ENCODE peak calls at places on chromosomes 4 and X, in nine cellular contexts. A, L, U, X, M, K, C, H and R are unnamed samples.

GRCh38 chr4:42643685-42644084 is 13.2 kb downstream of the ATP8A1 start:
- DNase-seq in H (no peak), K (no peak), M (no peak), A (no peak), L (no peak), X (peak; percentile 1), C (no peak), U (no peak), R (no peak)

GRCh38 chr4:123256901-123257300 is 139.7 kb upstream of the SPRY1 start:
- DNase-seq in H (no peak), L (no peak), A (peak; percentile 12), X (no peak), U (no peak), M (no peak), K (no peak), C (no peak), R (no peak)

GRCh38 chr4:6753103-6753560 is 29.4 kb upstream of the KIAA0232 start:
- DNase-seq in A (no peak), H (no peak), C (no peak), U (no peak), K (no peak), M (no peak), X (peak; percentile 80), L (no peak), R (no peak)

GRCh38 chr4:22179124-22179874 is 230.7 kb upstream of the KCNIP4 start:
- DNase-seq in X (no peak), C (peak; percentile 46), U (no peak), A (peak; percentile 98), M (no peak), L (peak; percentile 78), H (no peak), K (no peak), R (no peak)

GRCh38 chr4:92566284-92566683 is 262.5 kb downstream of the GRID2 start:
- DNase-seq in K (no peak), A (no peak), C (no peak), U (no peak), X (no peak), L (no peak), M (no peak), H (no peak), R (no peak)

GRCh38 chr4:180923476-180923875 is 1319.7 kb upstream of the TENM3 start:
- DNase-seq in A (peak; percentile 94), M (no peak), C (peak; percentile 12), L (peak; percentile 11), X (no peak), H (no peak), K (no peak), U (no peak), R (no peak)

GRCh38 chr4:115687356-115687755 is 573.9 kb upstream of the NDST4 start:
- DNase-seq in M (no peak), K (no peak), H (no peak), L (peak; percentile 38), U (no peak), A (no peak), X (no peak), C (no peak), R (no peak)

GRCh38 chr4:40333921-40334352 is 1.2 kb upstream of the CHRNA9 start:
- DNase-seq in K (no peak), A (peak; percentile 79), M (no peak), U (no peak), C (peak; percentile 77), L (peak; percentile 82), X (no peak), H (no peak), R (no peak)

GRCh38 chr4:27084685-27085356 is 224.2 kb downstream of the STIM2 start:
- DNase-seq in X (no peak), A (peak; percentile 9), H (no peak), L (no peak), K (peak; percentile 28), M (no peak), C (peak; percentile 21), U (no peak), R (no peak)

GRCh38 chr4:188959424-188959823 is 820.2 kb downstream of the TRIML1 start:
- DNase-seq in U (no peak), M (no peak), A (no peak), K (no peak), H (no peak), C (no peak), L (no peak), X (no peak), R (no peak)

GRCh38 chr4:2862528-2862927 is 18.9 kb downstream of the ADD1 start:
- DNase-seq in K (no peak), A (peak; percentile 42), M (no peak), L (no peak), C (no peak), X (no peak), H (no peak), U (no peak), R (no peak)

GRCh38 chr4:1305781-1306455 is 16.2 kb downstream of the MAEA start:
- DNase-seq in A (no peak), U (no peak), M (peak; percentile 22), L (no peak), K (no peak), X (no peak), H (no peak), C (no peak), R (peak; percentile 41)

GRCh38 chr4:36348403-36348938 is 67.1 kb downstream of the DTHD1 start:
- DNase-seq in C (no peak), L (no peak), U (no peak), A (no peak), H (no peak), M (peak; percentile 13), K (no peak), X (no peak), R (no peak)

GRCh38 chr4:183504930-183505555 is at the start of gene ING2:
- DNase-seq in A (no peak), L (peak; percentile 49), C (peak; percentile 68), M (no peak), H (no peak), U (peak; percentile 87), X (peak; percentile 18), K (no peak), R (peak; percentile 81)

GRCh38 chrX:34656842-34657780 is at the start of gene TMEM47:
- DNase-seq in H (no peak), C (peak; percentile 66), X (no peak), U (no peak), K (peak; percentile 76), A (peak; percentile 66), L (peak; percentile 62), M (no peak), R (no peak)

GRCh38 chr4:77618383-77619241 is 13.0 kb downstream of the CXCL13 start:
- DNase-seq in X (peak; percentile 40), H (peak; percentile 24), C (peak; percentile 65), U (peak; percentile 16), L (peak; percentile 73), A (peak; percentile 79), K (peak; percentile 58), M (peak; percentile 72), R (peak; percentile 2)

GRCh38 chr4:183503497-183504063 is 1.3 kb upstream of the ING2 start:
- DNase-seq in H (no peak), C (no peak), M (no peak), U (no peak), X (no peak), K (no peak), L (peak; percentile 6), A (no peak), R (no peak)

GRCh38 chrX:115535421-115535820 is 25.6 kb upstream of the PLS3 start:
- DNase-seq in A (no peak), H (no peak), M (no peak), X (no peak), L (no peak), K (no peak), C (no peak), U (no peak), R (no peak)

GRCh38 chr4:5712517-5712916 is 1.5 kb downstream of the EVC start:
- DNase-seq in U (no peak), C (peak; percentile 96), L (peak; percentile 45), K (no peak), H (no peak), A (peak; percentile 58), M (no peak), X (no peak), R (no peak)

GRCh38 chr4:45741897-45742296 is 382.0 kb downstream of the GABRG1 start:
- DNase-seq in K (no peak), U (no peak), X (peak; percentile 28), C (peak; percentile 1), M (no peak), L (peak; percentile 9), A (no peak), H (no peak), R (no peak)

GRCh38 chr4:67658302-67658701 is 42.7 kb downstream of the UBA6 start:
- DNase-seq in L (no peak), K (no peak), X (no peak), C (no peak), M (no peak), H (no peak), U (no peak), A (no peak), R (no peak)

GRCh38 chrX:37997096-37997495 is 9.3 kb upstream of the SYTL5 start:
- DNase-seq in X (no peak), C (no peak), H (no peak), L (no peak), A (no peak), K (no peak), M (no peak), U (no peak), R (no peak)

GRCh38 chr4:98181815-98182214 is 38.5 kb upstream of the STPG2 start:
- DNase-seq in M (no peak), K (no peak), H (no peak), U (no peak), C (peak; percentile 48), A (peak; percentile 11), X (no peak), L (no peak), R (no peak)

GRCh38 chr4:164579270-164579942 is 174.5 kb upstream of the SMIM31 start:
- DNase-seq in A (no peak), C (no peak), X (no peak), U (no peak), M (no peak), K (no peak), H (no peak), L (no peak), R (no peak)

GRCh38 chrX:145817299-145817665 is 347 bp upstream of the SLITRK2 start:
- DNase-seq in M (no peak), C (no peak), X (no peak), U (no peak), A (no peak), H (no peak), K (no peak), L (peak; percentile 68), R (no peak)

GRCh38 chrX:39903937-39904336 is 193.8 kb downstream of the BCOR start:
- DNase-seq in C (peak; percentile 28), H (no peak), L (peak; percentile 63), K (no peak), X (no peak), U (no peak), A (peak; percentile 53), M (no peak), R (no peak)

GRCh38 chr4:158068063-158068462 is 104.8 kb downstream of the GASK1B start:
- DNase-seq in M (no peak), K (no peak), A (peak; percentile 60), U (no peak), L (no peak), C (peak; percentile 62), H (no peak), X (no peak), R (no peak)

GRCh38 chrX:78997870-78998558 is 52.8 kb downstream of the P2RY10 start:
- DNase-seq in U (no peak), C (no peak), M (no peak), H (no peak), K (peak; percentile 15), X (no peak), L (no peak), A (no peak), R (peak; percentile 15)

GRCh38 chr4:140867338-140867737 is 111.2 kb upstream of the TBC1D9 start:
- DNase-seq in C (no peak), L (no peak), X (no peak), A (no peak), K (no peak), M (no peak), U (no peak), H (no peak), R (no peak)

GRCh38 chr4:5553801-5554200 is 154.6 kb downstream of the EVC2 start:
- DNase-seq in H (no peak), A (no peak), C (no peak), M (no peak), X (no peak), K (no peak), L (no peak), U (no peak), R (no peak)

GRCh38 chr4:186724048-186724860 is 598 bp upstream of the FAT1 start:
- DNase-seq in C (peak; percentile 75), X (no peak), U (no peak), M (no peak), A (peak; percentile 74), K (peak; percentile 56), L (no peak), H (no peak), R (no peak)